ENCODE peak calls at places on chromosome 4, in nine cellular contexts. One of them, this sample, is unnamed.

GRCh38 chr4:40924096-40924792 is 174.5 kb downstream of the NSUN7 start:
- DNase-seq in endodermal cell: peak; percentile 90
- DNase-seq in MCF 10A: peak; percentile 69
- DNase-seq in transverse colon: peak; percentile 63
- DNase-seq in MM.1S: peak; percentile 58
- DNase-seq in K562: peak; percentile 79
- DNase-seq in mammary epithelial cell: no peak
- DNase-seq in type B pancreatic cell: peak; percentile 79
- DNase-seq in bronchial epithelial cell: peak; percentile 28
- DNase-seq in this sample: no peak

GRCh38 chr4:168864831-168865541 is 145.1 kb downstream of the CBR4 start:
- DNase-seq in endodermal cell: peak; percentile 65
- DNase-seq in MM.1S: no peak
- DNase-seq in bronchial epithelial cell: no peak
- DNase-seq in transverse colon: no peak
- DNase-seq in type B pancreatic cell: no peak
- DNase-seq in MCF 10A: no peak
- DNase-seq in mammary epithelial cell: peak; percentile 28
- DNase-seq in K562: no peak
- DNase-seq in this sample: no peak

GRCh38 chr4:16496501-16496900 is 270.2 kb upstream of the TAPT1 start:
- DNase-seq in transverse colon: no peak
- DNase-seq in type B pancreatic cell: no peak
- DNase-seq in MM.1S: no peak
- DNase-seq in mammary epithelial cell: no peak
- DNase-seq in K562: no peak
- DNase-seq in bronchial epithelial cell: peak; percentile 16
- DNase-seq in endodermal cell: no peak
- DNase-seq in MCF 10A: peak; percentile 82
- DNase-seq in this sample: no peak

GRCh38 chr4:145852256-145852839 is 86.3 kb downstream of the ZNF827 start:
- DNase-seq in transverse colon: no peak
- DNase-seq in MCF 10A: peak; percentile 47
- DNase-seq in endodermal cell: no peak
- DNase-seq in mammary epithelial cell: no peak
- DNase-seq in bronchial epithelial cell: no peak
- DNase-seq in MM.1S: no peak
- DNase-seq in K562: no peak
- DNase-seq in type B pancreatic cell: no peak
- DNase-seq in this sample: no peak

GRCh38 chr4:53767503-53767902 is 176.2 kb upstream of the LNX1 start:
- DNase-seq in endodermal cell: no peak
- DNase-seq in K562: no peak
- DNase-seq in MCF 10A: no peak
- DNase-seq in MM.1S: no peak
- DNase-seq in mammary epithelial cell: no peak
- DNase-seq in transverse colon: no peak
- DNase-seq in bronchial epithelial cell: no peak
- DNase-seq in type B pancreatic cell: no peak
- DNase-seq in this sample: no peak

GRCh38 chr4:70815370-70815769 is 24.3 kb downstream of the GRSF1 start:
- DNase-seq in MM.1S: no peak
- DNase-seq in type B pancreatic cell: no peak
- DNase-seq in MCF 10A: no peak
- DNase-seq in bronchial epithelial cell: no peak
- DNase-seq in transverse colon: no peak
- DNase-seq in endodermal cell: no peak
- DNase-seq in mammary epithelial cell: no peak
- DNase-seq in K562: no peak
- DNase-seq in this sample: no peak

GRCh38 chr4:169658196-169658595 is 37.8 kb downstream of the CLCN3 start:
- DNase-seq in K562: no peak
- DNase-seq in type B pancreatic cell: no peak
- DNase-seq in mammary epithelial cell: peak; percentile 1
- DNase-seq in transverse colon: no peak
- DNase-seq in MM.1S: no peak
- DNase-seq in bronchial epithelial cell: peak; percentile 53
- DNase-seq in endodermal cell: no peak
- DNase-seq in MCF 10A: no peak
- DNase-seq in this sample: no peak

GRCh38 chr4:185470503-185471195 is 884 bp downstream of the CCDC110 start:
- DNase-seq in endodermal cell: no peak
- DNase-seq in MCF 10A: no peak
- DNase-seq in transverse colon: peak; percentile 73
- DNase-seq in K562: peak; percentile 16
- DNase-seq in mammary epithelial cell: peak; percentile 38
- DNase-seq in type B pancreatic cell: no peak
- DNase-seq in MM.1S: peak; percentile 56
- DNase-seq in bronchial epithelial cell: peak; percentile 18
- DNase-seq in this sample: no peak

GRCh38 chr4:172515266-172515879 is 653.2 kb upstream of the GALNT7 start:
- DNase-seq in transverse colon: no peak
- DNase-seq in endodermal cell: peak; percentile 46
- DNase-seq in type B pancreatic cell: no peak
- DNase-seq in MCF 10A: no peak
- DNase-seq in mammary epithelial cell: no peak
- DNase-seq in MM.1S: no peak
- DNase-seq in bronchial epithelial cell: no peak
- DNase-seq in K562: no peak
- DNase-seq in this sample: no peak

DNA sequence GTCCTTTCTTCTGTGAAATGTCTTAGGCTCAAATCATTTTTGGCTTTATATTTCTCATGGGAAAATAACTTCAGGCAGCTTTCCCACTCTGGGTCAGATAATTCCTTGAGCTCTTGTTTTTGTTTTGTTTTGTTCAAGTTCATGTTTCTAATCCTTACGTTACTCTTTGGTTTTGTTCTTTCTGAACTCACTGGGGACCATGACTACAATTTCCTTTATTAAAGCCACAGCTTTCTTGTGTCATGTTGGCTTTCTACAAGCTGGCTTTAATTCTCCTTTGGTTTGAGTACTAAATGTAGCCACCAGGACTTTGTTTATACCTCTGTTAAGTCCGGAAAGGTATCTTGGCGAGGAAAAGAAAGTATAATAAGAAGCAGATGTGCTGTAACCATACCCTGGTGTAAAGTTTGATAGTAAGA is 30.8 kb upstream of the ANXA3 start:
- DNase-seq in K562: no peak
- DNase-seq in mammary epithelial cell: no peak
- DNase-seq in MM.1S: no peak
- DNase-seq in bronchial epithelial cell: no peak
- DNase-seq in transverse colon: no peak
- DNase-seq in endodermal cell: no peak
- DNase-seq in type B pancreatic cell: no peak
- DNase-seq in MCF 10A: no peak
- DNase-seq in this sample: no peak
- TF ChIP-seq CTCF in K562: no peak
- TF ChIP-seq CTCF in mammary epithelial cell: no peak
- TF ChIP-seq CTCF in MM.1S: no peak
- TF ChIP-seq CTCF in bronchial epithelial cell: no peak
- TF ChIP-seq CTCF in transverse colon: no peak
- TF ChIP-seq CTCF in endodermal cell: no peak
- TF ChIP-seq CTCF in type B pancreatic cell: no peak
- TF ChIP-seq CTCF in MCF 10A: no peak
- TF ChIP-seq CTCF in this sample: no peak

DNA sequence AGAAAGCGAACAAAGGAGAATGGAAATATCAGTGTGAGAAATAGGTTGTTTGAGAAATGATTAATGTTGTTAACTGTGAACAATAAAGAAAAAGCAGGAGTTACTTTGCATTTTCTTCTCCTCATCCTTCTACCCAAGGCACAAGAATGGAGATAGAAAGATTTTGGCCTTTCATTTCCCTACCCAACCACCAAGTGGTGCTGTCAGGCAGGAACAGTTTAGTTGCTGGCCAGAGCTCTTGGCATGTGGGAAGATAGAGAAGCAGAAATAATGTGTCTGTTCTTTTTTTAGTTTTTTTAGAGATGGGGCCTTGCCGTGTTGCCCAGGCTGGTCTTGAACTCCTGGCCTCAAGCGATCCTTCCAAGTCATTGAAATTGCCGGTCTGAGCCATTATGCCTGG is 12.8 kb downstream of the HOPX start:
- DNase-seq in type B pancreatic cell: no peak
- DNase-seq in bronchial epithelial cell: no peak
- DNase-seq in MM.1S: peak; percentile 32
- DNase-seq in mammary epithelial cell: no peak
- DNase-seq in MCF 10A: peak; percentile 55
- DNase-seq in endodermal cell: peak; percentile 75
- DNase-seq in transverse colon: peak; percentile 15
- DNase-seq in K562: no peak
- DNase-seq in this sample: no peak
- TF ChIP-seq CTCF in type B pancreatic cell: peak; percentile 57
- TF ChIP-seq CTCF in bronchial epithelial cell: peak; percentile 61
- TF ChIP-seq CTCF in MM.1S: peak; percentile 62
- TF ChIP-seq CTCF in mammary epithelial cell: peak; percentile 42
- TF ChIP-seq CTCF in MCF 10A: peak; percentile 48
- TF ChIP-seq CTCF in endodermal cell: peak; percentile 89
- TF ChIP-seq CTCF in transverse colon: peak; percentile 38
- TF ChIP-seq CTCF in K562: peak; percentile 65
- TF ChIP-seq CTCF in this sample: peak; percentile 25

GRCh38 chr4:161647757-161648156 is 516.0 kb downstream of the FSTL5 start:
- DNase-seq in MM.1S: no peak
- DNase-seq in MCF 10A: no peak
- DNase-seq in K562: no peak
- DNase-seq in type B pancreatic cell: no peak
- DNase-seq in transverse colon: no peak
- DNase-seq in endodermal cell: no peak
- DNase-seq in mammary epithelial cell: no peak
- DNase-seq in bronchial epithelial cell: no peak
- DNase-seq in this sample: no peak

DNA sequence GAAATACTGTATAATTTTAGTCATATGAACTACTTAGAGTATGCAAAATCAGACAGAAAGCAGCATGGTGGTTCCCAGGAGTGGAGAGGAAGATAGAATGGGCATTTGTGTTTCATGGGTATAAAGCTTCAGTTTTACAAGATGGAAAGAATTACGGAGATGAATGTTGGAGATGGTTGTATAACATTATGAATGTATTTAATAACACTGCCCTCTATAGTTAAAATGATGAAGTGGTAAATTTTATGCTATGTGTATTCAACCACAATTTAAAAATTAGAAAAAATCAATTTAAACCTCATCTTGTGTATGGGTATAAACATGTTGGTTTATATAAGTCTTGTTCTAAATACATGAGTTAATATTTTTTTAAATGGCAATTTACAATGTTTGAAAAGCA is 521.1 kb downstream of the FSTL5 start:
- DNase-seq in K562: no peak
- DNase-seq in bronchial epithelial cell: peak; percentile 27
- DNase-seq in mammary epithelial cell: no peak
- DNase-seq in MM.1S: no peak
- DNase-seq in MCF 10A: peak; percentile 7
- DNase-seq in type B pancreatic cell: no peak
- DNase-seq in transverse colon: no peak
- DNase-seq in endodermal cell: no peak
- DNase-seq in this sample: no peak
- TF ChIP-seq CTCF in K562: no peak
- TF ChIP-seq CTCF in bronchial epithelial cell: no peak
- TF ChIP-seq CTCF in mammary epithelial cell: peak; percentile 5
- TF ChIP-seq CTCF in MM.1S: peak; percentile 21
- TF ChIP-seq CTCF in MCF 10A: peak; percentile 16
- TF ChIP-seq CTCF in type B pancreatic cell: peak; percentile 50
- TF ChIP-seq CTCF in transverse colon: no peak
- TF ChIP-seq CTCF in endodermal cell: peak; percentile 34
- TF ChIP-seq CTCF in this sample: peak; percentile 55

DNA sequence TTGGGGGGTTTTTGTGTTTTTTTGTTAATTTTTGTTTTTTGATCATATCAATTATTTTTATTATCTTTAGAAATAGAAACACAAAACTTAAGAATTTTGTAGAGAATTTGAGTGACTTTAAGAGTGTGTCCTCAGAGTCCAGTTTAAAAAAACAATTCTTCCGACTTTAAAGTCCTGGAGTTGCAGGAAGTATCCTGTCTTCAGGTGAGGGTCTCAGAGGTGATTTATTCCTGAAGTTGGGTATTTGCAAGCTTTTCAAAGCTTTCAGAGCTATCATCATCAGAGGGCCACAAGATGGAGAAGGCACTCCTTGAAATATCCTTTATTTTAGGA is 23.0 kb downstream of the TLR10 start:
- DNase-seq in MCF 10A: no peak
- DNase-seq in MM.1S: no peak
- DNase-seq in K562: no peak
- DNase-seq in type B pancreatic cell: no peak
- DNase-seq in bronchial epithelial cell: no peak
- DNase-seq in endodermal cell: no peak
- DNase-seq in transverse colon: no peak
- DNase-seq in mammary epithelial cell: no peak
- DNase-seq in this sample: no peak
- TF ChIP-seq CTCF in MCF 10A: no peak
- TF ChIP-seq CTCF in MM.1S: no peak
- TF ChIP-seq CTCF in K562: no peak
- TF ChIP-seq CTCF in type B pancreatic cell: peak; percentile 14
- TF ChIP-seq CTCF in bronchial epithelial cell: no peak
- TF ChIP-seq CTCF in endodermal cell: no peak
- TF ChIP-seq CTCF in transverse colon: no peak
- TF ChIP-seq CTCF in mammary epithelial cell: no peak
- TF ChIP-seq CTCF in this sample: peak; percentile 4

GRCh38 chr4:108717386-108717785 is 45.5 kb downstream of the ETNPPL start:
- DNase-seq in transverse colon: no peak
- DNase-seq in bronchial epithelial cell: peak; percentile 2
- DNase-seq in MM.1S: no peak
- DNase-seq in mammary epithelial cell: no peak
- DNase-seq in K562: no peak
- DNase-seq in endodermal cell: no peak
- DNase-seq in MCF 10A: no peak
- DNase-seq in type B pancreatic cell: no peak
- DNase-seq in this sample: no peak

GRCh38 chr4:108716340-108716739 is 46.5 kb downstream of the ETNPPL start:
- DNase-seq in MM.1S: no peak
- DNase-seq in bronchial epithelial cell: no peak
- DNase-seq in MCF 10A: no peak
- DNase-seq in endodermal cell: no peak
- DNase-seq in mammary epithelial cell: no peak
- DNase-seq in transverse colon: no peak
- DNase-seq in type B pancreatic cell: no peak
- DNase-seq in K562: no peak
- DNase-seq in this sample: no peak

GRCh38 chr4:108709234-108709633 is 53.6 kb downstream of the ETNPPL start:
- DNase-seq in bronchial epithelial cell: no peak
- DNase-seq in endodermal cell: no peak
- DNase-seq in MCF 10A: no peak
- DNase-seq in MM.1S: no peak
- DNase-seq in mammary epithelial cell: no peak
- DNase-seq in transverse colon: no peak
- DNase-seq in K562: no peak
- DNase-seq in type B pancreatic cell: no peak
- DNase-seq in this sample: no peak

GRCh38 chr4:108709722-108710121 is 53.1 kb downstream of the ETNPPL start:
- DNase-seq in MM.1S: no peak
- DNase-seq in type B pancreatic cell: no peak
- DNase-seq in bronchial epithelial cell: no peak
- DNase-seq in MCF 10A: no peak
- DNase-seq in transverse colon: no peak
- DNase-seq in mammary epithelial cell: no peak
- DNase-seq in K562: no peak
- DNase-seq in endodermal cell: no peak
- DNase-seq in this sample: no peak

DNA sequence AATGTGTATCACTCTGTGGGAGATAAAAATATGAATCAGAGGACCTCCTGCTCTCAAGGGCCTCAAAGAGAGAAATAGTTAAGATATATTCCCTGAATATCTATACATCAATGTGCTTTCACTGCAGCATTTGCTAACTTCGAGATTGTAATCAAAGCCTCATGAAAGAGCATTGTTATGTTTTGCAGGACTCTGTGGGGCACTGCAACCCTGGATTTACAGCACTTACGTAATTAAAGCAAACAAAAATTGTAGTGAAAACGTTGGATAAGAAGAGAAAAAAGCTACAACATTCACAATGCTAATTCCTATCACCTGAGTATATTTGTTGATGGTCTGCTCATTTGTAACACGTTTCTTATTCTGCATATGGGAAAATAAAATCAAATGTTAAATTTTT is 48.0 kb downstream of the ETNPPL start:
- DNase-seq in mammary epithelial cell: no peak
- DNase-seq in endodermal cell: peak; percentile 62
- DNase-seq in MCF 10A: no peak
- DNase-seq in transverse colon: no peak
- DNase-seq in type B pancreatic cell: no peak
- DNase-seq in K562: no peak
- DNase-seq in MM.1S: no peak
- DNase-seq in bronchial epithelial cell: no peak
- DNase-seq in this sample: no peak
- TF ChIP-seq CTCF in mammary epithelial cell: no peak
- TF ChIP-seq CTCF in endodermal cell: no peak
- TF ChIP-seq CTCF in MCF 10A: no peak
- TF ChIP-seq CTCF in transverse colon: no peak
- TF ChIP-seq CTCF in type B pancreatic cell: no peak
- TF ChIP-seq CTCF in K562: no peak
- TF ChIP-seq CTCF in MM.1S: no peak
- TF ChIP-seq CTCF in bronchial epithelial cell: no peak
- TF ChIP-seq CTCF in this sample: no peak

This sample was measured in osteocyte.